ENCODE peak calls at places on chromosomes 3 and 15, in nine cellular contexts. One of them, this sample, is unnamed.

GRCh38 chr15:95325763-95326688 is 1004.5 kb upstream of the NR2F2 start:
- DNase-seq in mesothelial cell of epicardium: no peak
- DNase-seq in right cardiac atrium: no peak
- DNase-seq in activated CD8-positive, alpha-beta memory T cell treated with anti-CD3 and anti-CD28 coated beads for 4 hours: no peak
- DNase-seq in aorta: no peak
- DNase-seq in GM04504: no peak
- DNase-seq in Caki2: no peak
- DNase-seq in fibroblast of mammary gland: peak; percentile 7
- DNase-seq in fibroblast of gingiva: no peak
- DNase-seq in this sample: no peak

GRCh38 chr3:104273046-104273649 is 1093.6 kb upstream of the ALCAM start:
- DNase-seq in activated CD8-positive, alpha-beta memory T cell treated with anti-CD3 and anti-CD28 coated beads for 4 hours: no peak
- DNase-seq in right cardiac atrium: no peak
- DNase-seq in fibroblast of gingiva: peak; percentile 28
- DNase-seq in mesothelial cell of epicardium: no peak
- DNase-seq in Caki2: no peak
- DNase-seq in fibroblast of mammary gland: peak; percentile 51
- DNase-seq in GM04504: peak; percentile 19
- DNase-seq in aorta: no peak
- DNase-seq in this sample: no peak

GRCh38 chr15:66298803-66299251 is 5.5 kb downstream of the DIS3L start:
- DNase-seq in mesothelial cell of epicardium: no peak
- DNase-seq in aorta: no peak
- DNase-seq in GM04504: no peak
- DNase-seq in Caki2: no peak
- DNase-seq in activated CD8-positive, alpha-beta memory T cell treated with anti-CD3 and anti-CD28 coated beads for 4 hours: no peak
- DNase-seq in fibroblast of gingiva: peak; percentile 11
- DNase-seq in right cardiac atrium: no peak
- DNase-seq in fibroblast of mammary gland: no peak
- DNase-seq in this sample: no peak

GRCh38 chr3:136396916-136397315 is 146.8 kb downstream of the PCCB start:
- DNase-seq in aorta: no peak
- DNase-seq in fibroblast of gingiva: peak; percentile 3
- DNase-seq in GM04504: no peak
- DNase-seq in activated CD8-positive, alpha-beta memory T cell treated with anti-CD3 and anti-CD28 coated beads for 4 hours: no peak
- DNase-seq in fibroblast of mammary gland: peak; percentile 11
- DNase-seq in mesothelial cell of epicardium: no peak
- DNase-seq in right cardiac atrium: no peak
- DNase-seq in Caki2: no peak
- DNase-seq in this sample: no peak

GRCh38 chr15:70765504-70766281 is 2.3 kb upstream of the UACA start:
- DNase-seq in activated CD8-positive, alpha-beta memory T cell treated with anti-CD3 and anti-CD28 coated beads for 4 hours: no peak
- DNase-seq in fibroblast of gingiva: peak; percentile 68
- DNase-seq in aorta: no peak
- DNase-seq in mesothelial cell of epicardium: no peak
- DNase-seq in right cardiac atrium: no peak
- DNase-seq in fibroblast of mammary gland: peak; percentile 49
- DNase-seq in GM04504: peak; percentile 61
- DNase-seq in Caki2: no peak
- DNase-seq in this sample: no peak

GRCh38 chr3:7978104-7978457 is 523.5 kb upstream of the LMCD1 start:
- DNase-seq in right cardiac atrium: peak; percentile 78
- DNase-seq in activated CD8-positive, alpha-beta memory T cell treated with anti-CD3 and anti-CD28 coated beads for 4 hours: no peak
- DNase-seq in fibroblast of gingiva: no peak
- DNase-seq in aorta: no peak
- DNase-seq in mesothelial cell of epicardium: no peak
- DNase-seq in GM04504: no peak
- DNase-seq in fibroblast of mammary gland: no peak
- DNase-seq in Caki2: no peak
- DNase-seq in this sample: no peak

GRCh38 chr3:13149331-13150203 is 76.3 kb upstream of the IQSEC1 start:
- DNase-seq in mesothelial cell of epicardium: no peak
- DNase-seq in fibroblast of mammary gland: no peak
- DNase-seq in right cardiac atrium: no peak
- DNase-seq in fibroblast of gingiva: no peak
- DNase-seq in aorta: peak; percentile 45
- DNase-seq in Caki2: no peak
- DNase-seq in GM04504: no peak
- DNase-seq in activated CD8-positive, alpha-beta memory T cell treated with anti-CD3 and anti-CD28 coated beads for 4 hours: no peak
- DNase-seq in this sample: no peak

GRCh38 chr3:53616330-53616729 is 121.9 kb downstream of the CACNA1D start:
- DNase-seq in mesothelial cell of epicardium: no peak
- DNase-seq in fibroblast of gingiva: no peak
- DNase-seq in fibroblast of mammary gland: no peak
- DNase-seq in activated CD8-positive, alpha-beta memory T cell treated with anti-CD3 and anti-CD28 coated beads for 4 hours: no peak
- DNase-seq in right cardiac atrium: no peak
- DNase-seq in aorta: no peak
- DNase-seq in GM04504: no peak
- DNase-seq in Caki2: no peak
- DNase-seq in this sample: no peak